ENCODE peak calls at places on chromosomes 16 and 17, in four cellular contexts. M, V, Q and S are unnamed samples.

GRCh38 chr16:56234737-56235136 is 43.4 kb downstream of the GNAO1 start:
- DNase-seq in M (no peak), V (no peak), Q (no peak), S (no peak)

GRCh38 chr17:7346761-7347614 is 5.0 kb upstream of the KCTD11 start:
- DNase-seq in M (no peak), V (no peak), Q (no peak), S (no peak)

GRCh38 chr16:11329080-11329491 is 16.2 kb upstream of the RMI2 start:
- DNase-seq in M (no peak), V (no peak), Q (no peak), S (no peak)

GRCh38 chr17:11205656-11206055 is 35.4 kb upstream of the SHISA6 start:
- DNase-seq in M (no peak), V (no peak), Q (no peak), S (no peak)

GRCh38 chr16:68636064-68636551 is 9.0 kb upstream of the CDH3 start:
- DNase-seq in M (no peak), V (no peak), Q (no peak), S (no peak)

GRCh38 chr17:59328534-59329095 is 2.8 kb upstream of the YPEL2 start:
- DNase-seq in M (no peak), V (no peak), Q (no peak), S (no peak)

GRCh38 chr17:79045830-79046500 is 22.0 kb downstream of the C1QTNF1 start:
- DNase-seq in M (peak; percentile 76), V (peak; percentile 82), Q (peak; percentile 80), S (peak; percentile 88)

GRCh38 chr17:50347087-50347893 is 1.4 kb downstream of the XYLT2 start:
- DNase-seq in M (no peak), V (no peak), Q (no peak), S (no peak)

GRCh38 chr17:45292696-45293412 is 24.0 kb downstream of the MAP3K14 start:
- DNase-seq in M (no peak), V (no peak), Q (no peak), S (no peak)

GRCh38 chr16:24988137-24988535 is 27.0 kb downstream of the ARHGAP17 start:
- DNase-seq in M (no peak), V (no peak), Q (no peak), S (no peak)

GRCh38 chr17:81635431-81635830 is 1.5 kb downstream of the NPLOC4 start:
- DNase-seq in M (no peak), V (no peak), Q (no peak), S (no peak)

GRCh38 chr16:58128721-58129096 is 472 bp downstream of the CFAP20 start:
- DNase-seq in M (no peak), V (peak; percentile 35), Q (peak; percentile 34), S (no peak)

GRCh38 chr16:87661561-87661960 is 59.3 kb downstream of the JPH3 start:
- DNase-seq in M (peak; percentile 14), V (no peak), Q (peak; percentile 46), S (no peak)

GRCh38 chr17:55421179-55421934 is at the start of gene MMD:
- DNase-seq in M (no peak), V (peak; percentile 25), Q (no peak), S (peak; percentile 67)

GRCh38 chr17:55366020-55366481 is 55.6 kb downstream of the MMD start:
- DNase-seq in M (no peak), V (peak; percentile 55), Q (no peak), S (no peak)

GRCh38 chr16:10530685-10531084 is 49.7 kb downstream of the EMP2 start:
- DNase-seq in M (no peak), V (no peak), Q (no peak), S (no peak)

GRCh38 chr16:67651039-67651438 is 6.1 kb downstream of the CARMIL2 start:
- DNase-seq in M (no peak), V (no peak), Q (no peak), S (no peak)

GRCh38 chr16:868846-869822 is 68.6 kb upstream of the GNG13 start:
- DNase-seq in M (no peak), V (no peak), Q (peak; percentile 8), S (no peak)

GRCh38 chr17:66369830-66370229 is 67.4 kb downstream of the PRKCA start:
- DNase-seq in M (no peak), V (no peak), Q (no peak), S (no peak)

GRCh38 chr17:30997842-30998241 is 27.0 kb downstream of the RNF135 start:
- DNase-seq in M (no peak), V (no peak), Q (no peak), S (no peak)

GRCh38 chr16:2692948-2693651 is 10.8 kb downstream of the KCTD5 start:
- DNase-seq in M (no peak), V (no peak), Q (peak; percentile 17), S (no peak)

GRCh38 chr16:21645261-21645721 is 7.1 kb downstream of the IGSF6 start:
- DNase-seq in M (no peak), V (no peak), Q (no peak), S (no peak)
- H3K4me3 ChIP-seq in M (peak overlapping the region; percentile 25), V (no peak overlapping the region), Q (peak overlapping the region; percentile 35), S (peak overlapping the region; percentile 11)

GRCh38 chr17:48728232-48729231 is at the start of gene HOXB13:
- DNase-seq in M (no peak), V (peak; percentile 58), Q (peak; percentile 27), S (no peak)
- H3K4me3 ChIP-seq in M (no peak within 1 kb of the TSS), V (peak within 1 kb of the TSS; percentile 36), Q (peak within 1 kb of the TSS; percentile 21), S (no peak within 1 kb of the TSS)

DNA sequence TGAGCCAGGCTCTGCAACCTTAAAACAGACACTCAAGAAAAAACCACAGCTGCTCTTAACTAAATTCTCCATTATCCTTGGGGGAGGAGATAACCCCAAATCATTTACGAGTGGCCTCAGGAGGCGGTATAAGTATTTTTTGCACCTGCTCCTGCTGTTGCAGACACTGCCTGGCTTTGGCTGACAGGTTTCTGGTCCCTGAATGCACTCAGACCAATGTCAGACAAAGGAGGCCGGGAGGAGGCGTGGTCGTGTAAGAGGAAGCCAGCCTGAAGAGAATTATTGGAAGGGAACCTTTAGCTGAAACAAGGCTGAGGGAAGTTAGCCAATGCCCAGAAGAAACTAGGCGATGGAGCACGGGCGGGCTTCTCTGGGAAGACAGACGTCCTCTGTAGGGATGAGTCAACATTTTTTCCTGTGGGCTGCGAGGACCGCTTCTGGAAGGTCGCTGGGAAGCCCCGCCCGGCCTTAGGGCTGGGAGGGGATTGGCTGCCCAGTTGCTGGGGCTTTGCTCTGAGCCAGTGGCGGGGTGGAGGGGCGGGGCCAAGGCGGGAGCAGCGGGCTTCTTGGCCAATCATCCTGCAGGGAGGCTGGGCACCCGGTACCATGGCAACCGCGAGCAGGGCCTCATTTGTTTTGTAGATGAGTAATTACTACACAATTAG is 82.3 kb downstream of the CCDC182 start:
- DNase-seq in M (peak; percentile 81), V (peak; percentile 100), Q (peak; percentile 97), S (peak; percentile 96)
- H3K4me3 ChIP-seq in M (peak overlapping the region; percentile 6), V (peak overlapping the region; percentile 37), Q (peak overlapping the region; percentile 46), S (peak overlapping the region; percentile 25)

GRCh38 chr16:66587881-66588600 is 8.8 kb downstream of the CMTM2 start:
- DNase-seq in M (no peak), V (no peak), Q (no peak), S (no peak)
- H3K4me3 ChIP-seq in M (no peak overlapping the region), V (no peak overlapping the region), Q (peak overlapping the region; percentile 26), S (no peak overlapping the region)

GRCh38 chr17:35520043-35520442 is 17.4 kb downstream of the SLFN12L start:
- DNase-seq in M (no peak), V (no peak), Q (no peak), S (no peak)

GRCh38 chr17:35523296-35523695 is 14.2 kb downstream of the SLFN12L start:
- DNase-seq in M (no peak), V (no peak), Q (no peak), S (no peak)

GRCh38 chr17:35519442-35519841 is 18.0 kb downstream of the SLFN12L start:
- DNase-seq in M (no peak), V (no peak), Q (no peak), S (no peak)

DNA sequence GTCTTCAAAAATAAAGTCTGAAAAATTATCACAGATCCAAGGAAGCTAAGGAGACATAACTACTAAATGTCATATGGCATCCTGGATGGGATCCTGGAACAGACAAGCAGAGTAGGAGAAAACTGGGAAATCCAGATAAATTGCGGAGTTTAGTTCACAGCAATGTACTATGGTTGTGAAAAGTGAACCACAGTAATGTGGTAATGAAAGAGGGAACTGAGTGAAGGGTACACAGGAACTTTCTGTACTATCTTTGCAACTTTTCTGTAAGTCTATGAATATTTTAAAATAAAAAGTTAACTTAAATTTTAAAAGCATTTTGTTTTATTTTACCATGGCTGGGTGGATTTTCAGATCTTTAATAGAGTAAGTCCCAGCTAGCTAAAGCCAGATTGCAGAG is 16.3 kb downstream of the SLFN12L start:
- DNase-seq in M (no peak), V (no peak), Q (no peak), S (no peak)
- H3K4me3 ChIP-seq in M (no peak overlapping the region), V (no peak overlapping the region), Q (no peak overlapping the region), S (no peak overlapping the region)

DNA sequence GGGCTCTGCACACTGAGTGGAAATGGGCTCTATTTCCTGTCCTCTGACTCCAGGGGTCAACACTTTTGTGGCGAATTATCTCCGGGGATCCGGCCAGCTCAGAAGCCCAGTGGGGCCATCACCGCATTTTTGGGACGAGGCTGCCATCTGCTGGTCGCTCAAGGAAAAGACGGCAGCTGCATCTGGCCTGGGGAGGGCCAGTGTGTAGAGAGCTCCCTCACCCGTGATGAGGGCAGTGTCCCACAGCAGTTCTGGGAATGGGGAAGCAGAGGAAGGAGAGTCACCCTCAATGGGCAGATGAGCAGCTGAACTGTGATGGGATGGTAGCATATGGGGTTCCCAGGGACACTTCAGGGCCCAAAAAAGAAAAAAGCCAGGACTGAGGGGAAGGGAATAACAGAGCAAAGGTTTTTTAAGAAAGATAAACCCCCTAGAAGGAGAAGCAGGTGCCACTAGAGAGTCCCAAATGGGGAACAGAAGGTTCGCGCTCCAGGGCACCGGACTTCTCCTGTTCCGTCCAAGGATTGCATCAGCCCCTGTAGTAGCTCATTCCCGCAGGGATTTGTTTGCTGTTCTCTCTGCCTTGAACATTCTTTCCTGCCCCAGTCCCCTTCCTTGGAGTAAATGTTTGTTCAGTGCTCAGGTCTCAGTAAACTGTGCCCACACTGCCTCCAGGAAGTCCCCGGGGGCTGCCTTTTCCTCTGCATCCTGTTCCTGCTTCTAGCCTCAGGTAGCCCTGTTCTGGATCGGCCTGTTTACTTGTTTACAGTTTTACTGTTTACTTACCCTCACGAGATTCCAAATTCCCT is 9.3 kb upstream of the ABCC12 start:
- DNase-seq in M (peak; percentile 68), V (peak; percentile 72), Q (peak; percentile 82), S (peak; percentile 64)
- H3K4me3 ChIP-seq in M (no peak overlapping the region), V (peak overlapping the region; percentile 15), Q (no peak overlapping the region), S (no peak overlapping the region)

GRCh38 chr17:49223517-49224197 is 6.9 kb downstream of the PHOSPHO1 start:
- DNase-seq in M (peak; percentile 58), V (peak; percentile 62), Q (peak; percentile 73), S (no peak)
- H3K4me3 ChIP-seq in M (peak overlapping the region; percentile 13), V (no peak overlapping the region), Q (peak overlapping the region; percentile 34), S (peak overlapping the region; percentile 26)

DNA sequence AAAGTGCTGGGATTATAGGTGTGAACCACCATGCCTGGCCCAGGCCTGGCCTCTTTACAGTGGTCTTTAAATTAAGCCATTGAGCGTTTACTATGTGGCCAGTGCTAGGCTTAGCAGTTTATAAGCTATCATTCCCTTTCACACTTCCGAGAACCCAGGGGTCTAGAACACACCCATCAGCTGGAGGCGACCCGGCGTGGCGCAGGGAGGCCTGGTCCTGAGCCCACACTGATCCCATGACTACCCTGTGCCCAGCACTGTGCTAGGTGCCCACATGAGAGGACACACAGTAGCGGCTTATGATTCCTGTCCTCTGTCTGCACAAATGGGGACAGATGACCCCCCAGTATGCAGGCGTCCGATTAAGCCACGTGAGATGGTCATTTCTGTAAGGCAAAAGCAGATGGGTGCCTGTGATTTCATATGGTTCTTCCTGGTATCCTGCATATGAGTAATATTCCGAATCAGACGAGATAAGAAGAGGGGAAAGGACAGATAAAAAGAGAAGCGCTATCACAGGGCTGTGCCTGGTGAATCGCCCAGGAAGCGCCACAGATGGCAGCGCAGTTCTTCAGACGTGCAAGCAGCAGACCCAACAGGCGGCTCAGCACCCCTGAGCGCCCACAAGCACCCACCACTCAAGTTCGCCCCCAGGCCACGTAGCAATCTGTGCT is 5.2 kb downstream of the OSGIN1 start:
- DNase-seq in M (no peak), V (peak; percentile 49), Q (no peak), S (no peak)
- H3K4me3 ChIP-seq in M (no peak overlapping the region), V (no peak overlapping the region), Q (no peak overlapping the region), S (no peak overlapping the region)